ENCODE peak calls at places on chromosomes 5 and 9, in five cellular contexts. F is fibroblast of mammary gland, I is neuronal stem cell, U is HCT116, S is IMR-90. M is an unnamed sample.

GRCh38 chr9:99057665-99058625 is 47.0 kb upstream of the TGFBR1 start:
- DNase-seq in F (peak; percentile 78), I (no peak), U (no peak), S (peak; percentile 81), M (no peak)

GRCh38 chr9:86187121-86187520 is 72.3 kb downstream of the C9orf153 start:
- DNase-seq in F (no peak), I (no peak), U (no peak), S (no peak), M (no peak)

GRCh38 chr5:75890546-75890945 is 173.3 kb upstream of the POC5 start:
- DNase-seq in F (no peak), I (no peak), U (no peak), S (no peak), M (no peak)

GRCh38 chr5:14144586-14145355 is 1.6 kb downstream of the TRIO start:
- DNase-seq in F (peak; percentile 78), I (peak; percentile 49), U (peak; percentile 52), S (peak; percentile 52), M (peak; percentile 77)

GRCh38 chr5:103466494-103466893 is 96.1 kb downstream of the NUDT12 start:
- DNase-seq in F (peak; percentile 85), I (no peak), U (no peak), S (peak; percentile 62), M (no peak)

GRCh38 chr9:83060557-83060956 is 2.4 kb downstream of the RASEF start:
- DNase-seq in F (no peak), I (no peak), U (no peak), S (no peak), M (no peak)

GRCh38 chr9:35546853-35547252 is 56.9 kb downstream of the RUSC2 start:
- DNase-seq in F (no peak), I (no peak), U (no peak), S (no peak), M (no peak)

GRCh38 chr9:95085861-95086563 is 231.5 kb downstream of the FANCC start:
- DNase-seq in F (no peak), I (no peak), U (no peak), S (no peak), M (no peak)

GRCh38 chr9:13915591-13916301 is 398.2 kb downstream of the NFIB start:
- DNase-seq in F (peak; percentile 34), I (no peak), U (no peak), S (peak; percentile 35), M (no peak)

GRCh38 chr9:74610523-74611061 is 113.5 kb downstream of the RORB start:
- DNase-seq in F (peak; percentile 0), I (no peak), U (no peak), S (no peak), M (no peak)

GRCh38 chr9:4894076-4894475 is 91.0 kb upstream of the JAK2 start:
- DNase-seq in F (peak; percentile 84), I (no peak), U (no peak), S (peak; percentile 65), M (no peak)

GRCh38 chr5:167730121-167730520 is 561.3 kb upstream of the WWC1 start:
- DNase-seq in F (peak; percentile 97), I (no peak), U (no peak), S (peak; percentile 96), M (no peak)

GRCh38 chr5:175215906-175216305 is 228.1 kb downstream of the DRD1 start:
- DNase-seq in F (no peak), I (no peak), U (no peak), S (no peak), M (no peak)

GRCh38 chr9:18195223-18195622 is 278.7 kb upstream of the ADAMTSL1 start:
- DNase-seq in F (no peak), I (no peak), U (no peak), S (no peak), M (no peak)

GRCh38 chr5:103218164-103218563 is 40.4 kb upstream of the MACIR start:
- DNase-seq in F (no peak), I (no peak), U (no peak), S (peak; percentile 87), M (no peak)

GRCh38 chr9:69324549-69325401 is at the start of gene ENTREP1:
- DNase-seq in F (peak; percentile 10), I (peak; percentile 42), U (peak; percentile 24), S (no peak), M (no peak)

GRCh38 chr9:19998153-19998552 is 209.3 kb upstream of the SLC24A2 start:
- DNase-seq in F (peak; percentile 54), I (no peak), U (peak; percentile 12), S (peak; percentile 16), M (no peak)

GRCh38 chr5:39138892-39139291 is 64.7 kb upstream of the RICTOR start:
- DNase-seq in F (peak; percentile 91), I (no peak), U (no peak), S (peak; percentile 92), M (no peak)

GRCh38 chr5:135833961-135834638 is 363 bp upstream of the SLC25A48 start:
- DNase-seq in F (peak; percentile 43), I (no peak), U (no peak), S (no peak), M (peak; percentile 55)

GRCh38 chr5:114390431-114390830 is 28.6 kb downstream of the KCNN2 start:
- DNase-seq in F (no peak), I (no peak), U (no peak), S (peak; percentile 39), M (no peak)

GRCh38 chr5:100709771-100710170 is 174.6 kb downstream of the FAM174A start:
- DNase-seq in F (no peak), I (no peak), U (no peak), S (no peak), M (no peak)

GRCh38 chr5:88380332-88380731 is 111.7 kb upstream of the TMEM161B start:
- DNase-seq in F (no peak), I (no peak), U (no peak), S (no peak), M (no peak)

GRCh38 chr9:79611091-79611614 is 39.4 kb downstream of the TLE4 start:
- DNase-seq in F (peak; percentile 88), I (peak; percentile 69), U (no peak), S (peak; percentile 96), M (no peak)

GRCh38 chr5:147310059-147310704 is 75.4 kb downstream of the STK32A start:
- DNase-seq in F (peak; percentile 65), I (no peak), U (peak; percentile 76), S (peak; percentile 6), M (peak; percentile 89)

GRCh38 chr5:128081111-128081865 is 2.3 kb upstream of the SLC12A2 start:
- DNase-seq in F (peak; percentile 34), I (no peak), U (peak; percentile 24), S (no peak), M (no peak)

GRCh38 chr9:12723409-12724028 is 30.3 kb downstream of the TYRP1 start:
- DNase-seq in F (peak; percentile 58), I (no peak), U (peak; percentile 23), S (peak; percentile 40), M (no peak)

GRCh38 chr5:150441813-150442698 is 7.5 kb downstream of the RPS14 start:
- DNase-seq in F (no peak), I (no peak), U (no peak), S (no peak), M (no peak)

GRCh38 chr5:176540956-176541337 is 3.7 kb upstream of the RNF44 start:
- DNase-seq in F (no peak), I (no peak), U (no peak), S (no peak), M (no peak)
- H3K4me3 ChIP-seq in F (no peak overlapping the region), I (no peak overlapping the region), U (no peak overlapping the region), S (no peak overlapping the region), M (no peak overlapping the region)

DNA sequence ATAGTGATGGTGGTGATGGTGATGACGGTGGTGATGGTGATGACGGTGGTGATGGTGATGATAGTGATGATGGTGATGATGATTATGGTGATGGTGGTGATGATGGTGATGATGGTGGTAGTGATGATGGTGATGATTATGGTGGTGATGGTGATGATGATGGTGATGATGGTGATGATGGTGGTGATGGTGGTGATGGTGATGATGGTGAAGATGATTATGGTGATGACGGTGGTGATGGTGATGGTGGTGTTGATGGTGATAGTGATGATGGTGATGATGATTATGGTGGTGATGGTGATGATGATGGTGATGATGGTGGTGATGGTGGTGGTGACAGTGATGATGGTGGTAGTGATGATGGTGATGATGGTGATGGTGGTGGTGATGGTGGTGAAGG is 149.2 kb upstream of the IRX1 start:
- DNase-seq in F (no peak), I (no peak), U (no peak), S (no peak), M (no peak)
- H3K4me3 ChIP-seq in F (no peak overlapping the region), I (no peak overlapping the region), U (no peak overlapping the region), S (no peak overlapping the region), M (no peak overlapping the region)

GRCh38 chr9:76022317-76022716 is 131.8 kb downstream of the PCSK5 start:
- DNase-seq in F (no peak), I (peak; percentile 23), U (no peak), S (no peak), M (no peak)
- H3K4me3 ChIP-seq in F (no peak overlapping the region), I (no peak overlapping the region), U (no peak overlapping the region), S (no peak overlapping the region), M (no peak overlapping the region)

DNA sequence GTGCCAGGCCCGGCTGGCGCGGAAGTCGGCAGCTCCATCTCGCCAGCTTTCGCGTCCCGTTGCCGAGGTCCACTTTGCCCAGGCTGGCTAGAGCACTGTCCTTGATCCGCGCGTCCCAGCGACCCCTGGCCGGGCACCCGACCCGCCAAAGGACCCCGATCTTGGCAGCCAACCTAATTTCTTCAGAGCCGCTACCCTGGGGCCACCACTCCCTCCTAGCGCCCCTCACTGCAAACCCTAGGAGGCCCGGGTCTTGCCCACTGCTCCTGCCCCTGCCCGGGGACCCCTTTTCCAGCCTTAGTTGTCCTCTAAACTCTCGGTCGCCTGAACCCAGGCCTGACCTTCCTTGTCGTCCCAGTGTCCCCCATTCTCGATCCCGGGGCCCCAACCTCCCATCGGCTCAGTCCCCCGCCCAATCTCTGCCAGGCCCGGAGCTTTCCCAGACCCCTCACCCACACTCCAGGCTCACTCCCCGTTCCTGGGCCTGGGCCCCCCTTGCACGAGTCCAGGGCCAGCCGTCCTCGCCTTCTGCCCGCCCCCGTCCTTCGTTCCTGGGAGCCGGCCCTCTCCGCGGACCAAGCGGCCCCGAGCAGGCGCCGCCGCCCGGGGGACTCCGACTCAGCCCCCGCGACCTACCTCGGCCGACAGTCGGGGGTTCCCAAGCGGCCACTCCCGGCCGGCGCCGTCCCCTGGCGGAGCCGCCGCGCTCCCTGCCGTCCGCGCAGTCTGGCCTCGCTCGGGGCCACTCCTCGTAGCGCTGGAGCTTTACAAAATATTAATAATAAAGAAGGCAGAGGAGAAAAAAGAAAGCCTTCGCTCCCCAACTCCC is 701 bp upstream of the LMX1B start:
- DNase-seq in F (no peak), I (no peak), U (no peak), S (no peak), M (peak; percentile 52)
- H3K4me3 ChIP-seq in F (no peak overlapping the region), I (no peak overlapping the region), U (peak overlapping the region; percentile 59), S (no peak overlapping the region), M (peak overlapping the region; percentile 27)

DNA sequence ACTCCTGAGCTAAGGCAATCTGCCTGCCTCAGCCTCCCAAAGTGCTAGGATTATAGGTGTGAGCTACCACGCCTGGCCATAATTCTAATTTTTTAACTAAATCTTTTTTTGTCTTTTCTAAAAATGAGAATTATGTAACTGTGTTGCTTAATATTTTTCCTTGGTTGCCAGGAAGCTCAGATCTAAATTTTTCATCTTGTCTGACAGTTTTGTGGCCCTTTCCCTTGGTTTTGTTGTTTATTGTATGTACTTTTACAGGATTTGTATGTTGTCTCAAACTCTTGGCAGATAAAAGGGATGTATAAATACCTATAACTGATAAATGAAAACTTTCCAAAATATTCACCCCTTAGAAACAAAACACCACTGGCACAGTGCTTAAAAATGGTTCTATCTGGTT is 88.2 kb upstream of the KLF9 start:
- DNase-seq in F (no peak), I (no peak), U (no peak), S (no peak), M (no peak)
- H3K4me3 ChIP-seq in F (no peak overlapping the region), I (no peak overlapping the region), U (no peak overlapping the region), S (no peak overlapping the region), M (no peak overlapping the region)

M was measured in RWPE2.